ENCODE peak calls at places on chromosomes 3 and 15, in seven cellular contexts. U, K, L, G, P, T and M are unnamed samples.

GRCh38 chr15:60408438-60409105 is 10.8 kb upstream of the ANXA2 start:
- DNase-seq in U (no peak), K (peak; percentile 90), L (peak; percentile 76), G (no peak), P (no peak), T (peak; percentile 80), M (no peak)

GRCh38 chr15:56356616-56357015 is 8.6 kb upstream of the TEX9 start:
- DNase-seq in U (no peak), K (peak; percentile 32), L (peak; percentile 52), G (no peak), P (no peak), T (peak; percentile 24), M (peak; percentile 52)

GRCh38 chr15:71057581-71057980 is 57.7 kb upstream of the THSD4 start:
- DNase-seq in U (no peak), K (no peak), L (no peak), G (no peak), P (no peak), T (no peak), M (no peak)

GRCh38 chr15:88255496-88256171 is 905 bp downstream of the NTRK3 start:
- DNase-seq in U (peak; percentile 71), K (peak; percentile 65), L (peak; percentile 27), G (peak; percentile 60), P (no peak), T (peak; percentile 58), M (peak; percentile 90)

GRCh38 chr15:57205027-57205855 is 171.1 kb upstream of the CGNL1 start:
- DNase-seq in U (no peak), K (no peak), L (no peak), G (no peak), P (no peak), T (no peak), M (no peak)

GRCh38 chr3:43211681-43212080 is 74.7 kb upstream of the SNRK start:
- DNase-seq in U (no peak), K (no peak), L (no peak), G (no peak), P (no peak), T (no peak), M (no peak)

GRCh38 chr15:29125382-29126207 is 144.0 kb downstream of the NSMCE3 start:
- DNase-seq in U (peak; percentile 42), K (no peak), L (no peak), G (no peak), P (peak; percentile 40), T (no peak), M (no peak)

GRCh38 chr3:48851407-48851806 is 3.7 kb upstream of the PRKAR2A start:
- DNase-seq in U (peak; percentile 6), K (peak; percentile 40), L (peak; percentile 51), G (peak; percentile 17), P (no peak), T (peak; percentile 48), M (no peak)